ENCODE peak calls at places on chromosome 16, in nine cellular contexts. One of them, this sample, is unnamed.

GRCh38 chr16:81445143-81445922 is 725 bp downstream of the CMIP start:
- DNase-seq in neural crest cell: no peak
- DNase-seq in OCI-LY7: peak
- DNase-seq in AG04450: no peak
- DNase-seq in suprapubic skin: no peak
- DNase-seq in progenitor cell of endocrine pancreas: peak
- DNase-seq in mesothelial cell of epicardium: peak
- DNase-seq in testis: peak
- DNase-seq in esophagus squamous epithelium: no peak
- DNase-seq in this sample: no peak

GRCh38 chr16:67154578-67155304 is 3.9 kb upstream of the B3GNT9 start:
- DNase-seq in neural crest cell: no peak
- DNase-seq in OCI-LY7: no peak
- DNase-seq in AG04450: no peak
- DNase-seq in suprapubic skin: peak
- DNase-seq in progenitor cell of endocrine pancreas: no peak
- DNase-seq in mesothelial cell of epicardium: no peak
- DNase-seq in testis: no peak
- DNase-seq in esophagus squamous epithelium: no peak
- DNase-seq in this sample: no peak

GRCh38 chr16:77307764-77308561 is 108.8 kb downstream of the SYCE1L start:
- DNase-seq in neural crest cell: no peak
- DNase-seq in OCI-LY7: no peak
- DNase-seq in AG04450: no peak
- DNase-seq in suprapubic skin: no peak
- DNase-seq in progenitor cell of endocrine pancreas: no peak
- DNase-seq in mesothelial cell of epicardium: no peak
- DNase-seq in testis: no peak
- DNase-seq in esophagus squamous epithelium: no peak
- DNase-seq in this sample: no peak

GRCh38 chr16:23072084-23072599 is 77.1 kb downstream of the USP31 start:
- DNase-seq in neural crest cell: no peak
- DNase-seq in OCI-LY7: no peak
- DNase-seq in AG04450: peak
- DNase-seq in suprapubic skin: peak
- DNase-seq in progenitor cell of endocrine pancreas: no peak
- DNase-seq in mesothelial cell of epicardium: no peak
- DNase-seq in testis: peak
- DNase-seq in esophagus squamous epithelium: no peak
- DNase-seq in this sample: no peak

GRCh38 chr16:72568502-72568901 is 396.5 kb upstream of the PMFBP1 start:
- DNase-seq in neural crest cell: no peak
- DNase-seq in OCI-LY7: no peak
- DNase-seq in AG04450: no peak
- DNase-seq in suprapubic skin: no peak
- DNase-seq in progenitor cell of endocrine pancreas: no peak
- DNase-seq in mesothelial cell of epicardium: no peak
- DNase-seq in testis: no peak
- DNase-seq in esophagus squamous epithelium: no peak
- DNase-seq in this sample: no peak

GRCh38 chr16:56931769-56932587 is at the start of gene HERPUD1:
- DNase-seq in neural crest cell: peak
- DNase-seq in OCI-LY7: peak
- DNase-seq in AG04450: peak
- DNase-seq in suprapubic skin: peak
- DNase-seq in progenitor cell of endocrine pancreas: peak
- DNase-seq in mesothelial cell of epicardium: peak
- DNase-seq in testis: peak
- DNase-seq in esophagus squamous epithelium: peak
- DNase-seq in this sample: peak

GRCh38 chr16:16071631-16072244 is 122.3 kb downstream of the ABCC1 start:
- DNase-seq in neural crest cell: no peak
- DNase-seq in OCI-LY7: no peak
- DNase-seq in AG04450: no peak
- DNase-seq in suprapubic skin: no peak
- DNase-seq in progenitor cell of endocrine pancreas: no peak
- DNase-seq in mesothelial cell of epicardium: no peak
- DNase-seq in testis: peak
- DNase-seq in esophagus squamous epithelium: no peak
- DNase-seq in this sample: no peak

GRCh38 chr16:65249768-65250167 is 127.9 kb upstream of the CDH11 start:
- DNase-seq in neural crest cell: no peak
- DNase-seq in OCI-LY7: no peak
- DNase-seq in AG04450: no peak
- DNase-seq in suprapubic skin: peak
- DNase-seq in progenitor cell of endocrine pancreas: no peak
- DNase-seq in mesothelial cell of epicardium: no peak
- DNase-seq in testis: peak
- DNase-seq in esophagus squamous epithelium: no peak
- DNase-seq in this sample: no peak

GRCh38 chr16:27759947-27760844 is 210.3 kb downstream of the KATNIP start:
- DNase-seq in neural crest cell: no peak
- DNase-seq in OCI-LY7: no peak
- DNase-seq in AG04450: no peak
- DNase-seq in suprapubic skin: no peak
- DNase-seq in progenitor cell of endocrine pancreas: no peak
- DNase-seq in mesothelial cell of epicardium: no peak
- DNase-seq in testis: no peak
- DNase-seq in esophagus squamous epithelium: no peak
- DNase-seq in this sample: no peak

GRCh38 chr16:29943846-29944669 is 17.8 kb upstream of the TMEM219 start:
- DNase-seq in neural crest cell: no peak
- DNase-seq in OCI-LY7: no peak
- DNase-seq in AG04450: peak
- DNase-seq in suprapubic skin: no peak
- DNase-seq in progenitor cell of endocrine pancreas: no peak
- DNase-seq in mesothelial cell of epicardium: peak
- DNase-seq in testis: peak
- DNase-seq in esophagus squamous epithelium: no peak
- DNase-seq in this sample: no peak

GRCh38 chr16:89193021-89193575 is 7.2 kb downstream of the SLC22A31 start:
- DNase-seq in neural crest cell: no peak
- DNase-seq in OCI-LY7: peak
- DNase-seq in AG04450: no peak
- DNase-seq in suprapubic skin: peak
- DNase-seq in progenitor cell of endocrine pancreas: peak
- DNase-seq in mesothelial cell of epicardium: peak
- DNase-seq in testis: no peak
- DNase-seq in esophagus squamous epithelium: no peak
- DNase-seq in this sample: no peak

GRCh38 chr16:27799866-27800265 is 249.9 kb downstream of the KATNIP start:
- DNase-seq in neural crest cell: no peak
- DNase-seq in OCI-LY7: no peak
- DNase-seq in AG04450: no peak
- DNase-seq in suprapubic skin: no peak
- DNase-seq in progenitor cell of endocrine pancreas: no peak
- DNase-seq in mesothelial cell of epicardium: no peak
- DNase-seq in testis: no peak
- DNase-seq in esophagus squamous epithelium: no peak
- DNase-seq in this sample: no peak

GRCh38 chr16:22189473-22190168 is 16.5 kb upstream of the EEF2K start:
- DNase-seq in neural crest cell: no peak
- DNase-seq in OCI-LY7: peak
- DNase-seq in AG04450: no peak
- DNase-seq in suprapubic skin: peak
- DNase-seq in progenitor cell of endocrine pancreas: no peak
- DNase-seq in mesothelial cell of epicardium: peak
- DNase-seq in testis: peak
- DNase-seq in esophagus squamous epithelium: peak
- DNase-seq in this sample: no peak

DNA sequence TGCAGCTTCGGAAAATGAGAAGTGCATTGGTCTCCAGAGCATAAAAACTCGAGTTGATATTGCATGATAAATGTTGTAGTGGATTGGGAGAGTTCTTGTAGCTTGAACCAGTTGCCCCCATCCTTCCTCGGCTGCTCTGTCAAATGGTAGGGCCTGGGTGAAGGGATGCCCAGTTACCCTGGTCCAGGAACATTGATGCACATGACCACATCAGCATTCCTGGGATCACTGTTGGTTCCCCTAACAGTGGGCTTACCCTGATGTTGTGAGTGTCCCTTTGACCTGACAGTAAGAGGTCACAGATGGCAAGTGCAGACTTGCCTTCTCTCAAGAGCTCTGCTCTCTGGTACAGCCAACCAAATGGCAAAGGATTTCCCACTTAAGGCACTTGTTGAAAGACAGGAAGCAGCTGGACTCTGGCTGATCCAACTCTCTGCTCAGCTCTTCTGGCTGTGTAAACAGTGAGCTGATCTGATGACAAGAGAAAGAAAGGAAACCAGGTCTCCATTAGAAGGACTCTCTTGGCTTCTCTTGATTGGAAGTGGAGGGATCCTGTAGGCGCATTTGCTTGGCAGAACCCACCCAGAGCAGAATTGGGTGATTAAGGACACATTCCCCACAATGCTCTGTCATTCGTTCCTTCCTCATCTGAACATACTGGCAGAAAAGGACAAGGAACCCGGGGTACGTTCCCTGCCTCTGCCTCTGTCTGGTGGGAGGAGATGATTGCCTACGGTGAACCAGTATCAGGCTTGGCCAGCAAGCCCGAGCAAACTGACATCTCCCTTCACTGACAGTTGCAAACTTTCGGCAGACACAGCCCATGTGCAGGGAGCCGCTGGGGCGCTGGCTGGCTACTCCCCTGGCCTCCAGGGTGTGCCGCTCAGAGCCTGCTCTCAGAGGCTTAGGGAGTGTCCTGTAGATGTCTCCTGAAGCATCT is 29.3 kb downstream of the LDHD start:
- DNase-seq in neural crest cell: no peak
- DNase-seq in OCI-LY7: no peak
- DNase-seq in AG04450: peak
- DNase-seq in suprapubic skin: no peak
- DNase-seq in progenitor cell of endocrine pancreas: no peak
- DNase-seq in mesothelial cell of epicardium: no peak
- DNase-seq in testis: peak
- DNase-seq in esophagus squamous epithelium: no peak
- DNase-seq in this sample: no peak
- TF ChIP-seq CTCF in neural crest cell: no peak
- TF ChIP-seq CTCF in OCI-LY7: no peak
- TF ChIP-seq CTCF in AG04450: no peak
- TF ChIP-seq CTCF in suprapubic skin: no peak
- TF ChIP-seq CTCF in progenitor cell of endocrine pancreas: no peak
- TF ChIP-seq CTCF in mesothelial cell of epicardium: no peak
- TF ChIP-seq CTCF in testis: no peak
- TF ChIP-seq CTCF in esophagus squamous epithelium: no peak
- TF ChIP-seq CTCF in this sample: no peak

DNA sequence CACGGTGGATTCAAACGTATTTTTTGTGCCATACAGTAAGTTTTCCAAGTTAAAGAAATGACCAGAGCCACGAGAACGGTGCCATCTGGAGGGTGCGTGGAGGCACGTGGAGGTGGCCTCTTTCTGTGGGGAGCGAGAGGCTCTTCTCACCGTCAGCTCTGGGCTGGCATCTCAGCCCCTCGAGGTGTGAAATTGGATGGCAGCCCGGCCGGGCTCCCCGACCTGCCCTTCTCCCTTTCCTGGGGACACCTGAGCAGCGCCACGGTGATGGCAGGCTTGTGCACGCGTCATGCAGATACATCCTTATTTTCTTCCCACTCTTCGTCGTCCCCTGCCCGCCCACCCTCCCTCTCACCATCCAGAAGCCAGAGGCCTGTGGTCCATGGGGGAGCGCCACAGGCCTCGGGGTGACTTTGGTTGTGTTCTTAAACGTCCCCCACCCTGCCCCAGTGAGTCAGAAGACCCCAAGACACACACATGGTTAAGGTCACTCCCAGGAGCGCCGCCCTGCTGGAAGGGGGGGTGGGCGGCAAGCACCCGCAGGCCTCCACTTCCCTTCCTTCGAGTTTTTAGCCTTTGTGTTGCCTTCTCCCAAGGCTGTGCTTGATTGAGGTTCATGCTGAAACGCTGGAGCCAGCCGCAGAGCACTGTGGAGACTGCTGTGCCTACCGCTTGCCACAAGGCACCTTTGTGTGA is 109.4 kb downstream of the BANP start:
- DNase-seq in neural crest cell: no peak
- DNase-seq in OCI-LY7: no peak
- DNase-seq in AG04450: no peak
- DNase-seq in suprapubic skin: no peak
- DNase-seq in progenitor cell of endocrine pancreas: no peak
- DNase-seq in mesothelial cell of epicardium: no peak
- DNase-seq in testis: no peak
- DNase-seq in esophagus squamous epithelium: no peak
- DNase-seq in this sample: no peak
- TF ChIP-seq CTCF in neural crest cell: no peak
- TF ChIP-seq CTCF in OCI-LY7: peak
- TF ChIP-seq CTCF in AG04450: no peak
- TF ChIP-seq CTCF in suprapubic skin: no peak
- TF ChIP-seq CTCF in progenitor cell of endocrine pancreas: no peak
- TF ChIP-seq CTCF in mesothelial cell of epicardium: no peak
- TF ChIP-seq CTCF in testis: no peak
- TF ChIP-seq CTCF in esophagus squamous epithelium: no peak
- TF ChIP-seq CTCF in this sample: peak

GRCh38 chr16:51140112-51140511 is 11.0 kb downstream of the SALL1 start:
- DNase-seq in neural crest cell: no peak
- DNase-seq in OCI-LY7: no peak
- DNase-seq in AG04450: no peak
- DNase-seq in suprapubic skin: no peak
- DNase-seq in progenitor cell of endocrine pancreas: no peak
- DNase-seq in mesothelial cell of epicardium: no peak
- DNase-seq in testis: no peak
- DNase-seq in esophagus squamous epithelium: no peak
- DNase-seq in this sample: no peak
- TF ChIP-seq CTCF in neural crest cell: no peak
- TF ChIP-seq CTCF in OCI-LY7: no peak
- TF ChIP-seq CTCF in AG04450: no peak
- TF ChIP-seq CTCF in suprapubic skin: no peak
- TF ChIP-seq CTCF in progenitor cell of endocrine pancreas: no peak
- TF ChIP-seq CTCF in mesothelial cell of epicardium: no peak
- TF ChIP-seq CTCF in testis: no peak
- TF ChIP-seq CTCF in esophagus squamous epithelium: no peak
- TF ChIP-seq CTCF in this sample: no peak

DNA sequence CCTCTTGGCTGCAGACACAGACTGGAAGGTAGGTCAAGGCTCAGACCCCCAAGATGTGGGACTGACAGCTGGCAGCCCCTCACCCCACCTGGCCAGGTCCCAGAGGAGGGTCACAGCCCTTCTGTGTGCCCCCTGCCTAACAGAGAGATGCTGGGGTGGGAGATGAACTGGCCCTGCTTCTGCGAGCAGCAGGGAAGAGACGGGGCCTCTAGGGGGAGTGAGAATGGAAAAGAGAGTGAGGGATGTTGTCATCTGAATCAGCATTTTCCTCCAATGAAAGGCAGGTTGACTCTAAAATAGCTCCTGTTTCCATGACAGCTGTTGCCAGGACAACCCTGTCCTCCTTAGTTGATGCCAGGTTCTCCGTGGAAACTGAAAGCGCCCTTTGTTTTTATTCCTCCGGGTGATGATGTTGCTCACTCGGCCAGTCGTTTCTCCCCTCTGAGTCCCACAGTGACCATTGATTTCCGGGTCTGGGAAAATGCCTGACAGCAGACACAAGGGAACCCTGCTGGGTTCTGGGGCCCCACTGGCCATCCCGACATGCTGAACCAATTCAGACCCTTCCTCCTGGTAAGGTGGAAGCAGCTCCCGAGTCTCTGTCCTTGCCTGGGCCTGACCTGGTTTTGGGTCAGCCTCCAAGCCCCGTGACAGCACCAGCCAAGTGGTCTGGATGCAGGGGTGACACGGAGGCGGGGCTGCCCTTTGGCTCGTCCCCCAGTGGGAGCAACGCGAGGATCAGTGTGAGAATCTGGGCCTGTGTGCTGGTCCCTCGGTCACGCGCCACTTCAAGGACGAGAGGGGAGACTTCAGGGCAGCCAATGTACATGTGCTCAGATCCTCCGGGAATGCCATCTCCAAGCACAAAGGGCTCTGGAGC is 4.7 kb upstream of the NDRG4 start:
- DNase-seq in neural crest cell: peak
- DNase-seq in OCI-LY7: peak
- DNase-seq in AG04450: peak
- DNase-seq in suprapubic skin: peak
- DNase-seq in progenitor cell of endocrine pancreas: no peak
- DNase-seq in mesothelial cell of epicardium: peak
- DNase-seq in testis: peak
- DNase-seq in esophagus squamous epithelium: no peak
- DNase-seq in this sample: peak
- TF ChIP-seq CTCF in neural crest cell: peak
- TF ChIP-seq CTCF in OCI-LY7: peak
- TF ChIP-seq CTCF in AG04450: peak
- TF ChIP-seq CTCF in suprapubic skin: peak
- TF ChIP-seq CTCF in progenitor cell of endocrine pancreas: peak
- TF ChIP-seq CTCF in mesothelial cell of epicardium: no peak
- TF ChIP-seq CTCF in testis: no peak
- TF ChIP-seq CTCF in esophagus squamous epithelium: peak
- TF ChIP-seq CTCF in this sample: peak

This sample was measured in D721Med.